ENCODE peak calls at places on chromosomes 16 and 17, in ten cellular contexts. H is sciatic nerve, O is amniotic stem cell, D is C1 segment of cervical spinal cord, Z is COR-L47, X is SK-MEL-5, L is AG10803, E is SK-N-DZ, U is foreskin fibroblast, R is kidney tubule cell. G is an unnamed sample.

GRCh38 chr16:85615852-85616607 is 2.9 kb downstream of the GSE1 start:
- DNase-seq in H (peak; percentile 88), O (peak; percentile 44), D (peak; percentile 46), Z (peak; percentile 70), X (peak; percentile 62), L (peak; percentile 74), E (peak; percentile 86), U (peak; percentile 79), R (peak; percentile 75), G (no peak)

GRCh38 chr17:31568140-31568938 is 176.9 kb downstream of the RAB11FIP4 start:
- DNase-seq in H (no peak), O (no peak), D (no peak), Z (no peak), X (no peak), L (peak; percentile 75), E (no peak), U (peak; percentile 56), R (no peak), G (no peak)

GRCh38 chr17:17870292-17870691 is 33.5 kb upstream of the SREBF1 start:
- DNase-seq in H (no peak), O (no peak), D (no peak), Z (no peak), X (no peak), L (no peak), E (no peak), U (no peak), R (no peak), G (no peak)

GRCh38 chr17:17057057-17057551 is 14.8 kb downstream of the MPRIP start:
- DNase-seq in H (peak; percentile 52), O (no peak), D (no peak), Z (no peak), X (no peak), L (no peak), E (no peak), U (no peak), R (no peak), G (no peak)

GRCh38 chr16:56547120-56547948 is 17.5 kb upstream of the MT4 start:
- DNase-seq in H (no peak), O (no peak), D (peak; percentile 42), Z (peak; percentile 23), X (peak; percentile 75), L (peak; percentile 66), E (no peak), U (peak; percentile 71), R (peak; percentile 60), G (no peak)

GRCh38 chr16:57367111-57367752 is 5.1 kb upstream of the CX3CL1 start:
- DNase-seq in H (no peak), O (no peak), D (no peak), Z (peak; percentile 1), X (no peak), L (peak; percentile 17), E (no peak), U (no peak), R (peak; percentile 60), G (no peak)

GRCh38 chr16:89581045-89581695 is 5.6 kb downstream of the CPNE7 start:
- DNase-seq in H (no peak), O (peak; percentile 98), D (no peak), Z (no peak), X (no peak), L (peak; percentile 96), E (no peak), U (peak; percentile 97), R (peak; percentile 97), G (no peak)

GRCh38 chr17:67574658-67575293 is 143.0 kb upstream of the NOL11 start:
- DNase-seq in H (no peak), O (no peak), D (no peak), Z (no peak), X (no peak), L (no peak), E (no peak), U (no peak), R (no peak), G (no peak)

GRCh38 chr17:5585814-5586558 is 1.7 kb upstream of the NLRP1 start:
- DNase-seq in H (no peak), O (no peak), D (no peak), Z (peak; percentile 5), X (no peak), L (peak; percentile 25), E (no peak), U (peak; percentile 32), R (peak; percentile 95), G (no peak)

GRCh38 chr16:70582280-70582978 is 58.8 kb downstream of the SF3B3 start:
- DNase-seq in H (no peak), O (no peak), D (no peak), Z (no peak), X (peak; percentile 71), L (no peak), E (no peak), U (peak; percentile 38), R (no peak), G (no peak)

GRCh38 chr16:88705076-88705684 is 1.0 kb downstream of the RNF166 start:
- DNase-seq in H (no peak), O (no peak), D (peak; percentile 24), Z (no peak), X (no peak), L (peak; percentile 37), E (no peak), U (peak; percentile 42), R (peak; percentile 25), G (no peak)

GRCh38 chr16:71675380-71675779 is 49.1 kb downstream of the PHLPP2 start:
- DNase-seq in H (no peak), O (no peak), D (no peak), Z (no peak), X (no peak), L (no peak), E (no peak), U (no peak), R (no peak), G (no peak)